ENCODE peak calls at places on chromosome 1, in five cellular contexts. K, I, V, O and Z are unnamed samples.

GRCh38 chr1:201505505-201505893 is 1.4 kb downstream of the CSRP1 start:
- DNase-seq in K (no peak), I (no peak), V (peak; percentile 56), O (peak; percentile 59), Z (peak; percentile 86)

GRCh38 chr1:29515188-29515955 is 279.1 kb downstream of the PTPRU start:
- DNase-seq in K (no peak), I (no peak), V (no peak), O (no peak), Z (no peak)

GRCh38 chr1:91684599-91685196 is 184.0 kb downstream of the CDC7 start:
- DNase-seq in K (no peak), I (no peak), V (peak; percentile 62), O (no peak), Z (no peak)

GRCh38 chr1:234143681-234144080 is 229.6 kb upstream of the COA6 start:
- DNase-seq in K (no peak), I (no peak), V (no peak), O (no peak), Z (no peak)

GRCh38 chr1:167563579-167564246 is 10.2 kb upstream of the CREG1 start:
- DNase-seq in K (no peak), I (no peak), V (no peak), O (no peak), Z (no peak)

GRCh38 chr1:53747841-53748240 is 8.9 kb upstream of the GLIS1 start:
- DNase-seq in K (no peak), I (no peak), V (no peak), O (no peak), Z (no peak)

GRCh38 chr1:54253480-54253879 is 53.5 kb downstream of the MRPL37 start:
- DNase-seq in K (peak; percentile 80), I (no peak), V (peak; percentile 93), O (peak; percentile 90), Z (peak; percentile 89)

GRCh38 chr1:68975534-68975933 is 478.7 kb upstream of the DEPDC1 start:
- DNase-seq in K (no peak), I (no peak), V (no peak), O (no peak), Z (no peak)

GRCh38 chr1:62180649-62181048 is 14.0 kb upstream of the L1TD1 start:
- DNase-seq in K (no peak), I (no peak), V (no peak), O (no peak), Z (no peak)

GRCh38 chr1:151828931-151829330 is 2.7 kb downstream of the RORC start:
- DNase-seq in K (peak; percentile 9), I (peak; percentile 78), V (peak; percentile 23), O (no peak), Z (no peak)

GRCh38 chr1:203035111-203036000 is 9.1 kb downstream of the PPFIA4 start:
- DNase-seq in K (no peak), I (peak; percentile 41), V (no peak), O (no peak), Z (no peak)

GRCh38 chr1:54364613-54365012 is 41.6 kb downstream of the SSBP3 start:
- DNase-seq in K (no peak), I (no peak), V (no peak), O (no peak), Z (no peak)

GRCh38 chr1:8562881-8563865 is 245.3 kb downstream of the SLC45A1 start:
- DNase-seq in K (no peak), I (no peak), V (peak; percentile 53), O (peak; percentile 19), Z (peak; percentile 43)

GRCh38 chr1:1348420-1349255 is 580 bp downstream of the DVL1 start:
- DNase-seq in K (no peak), I (peak; percentile 61), V (peak; percentile 44), O (no peak), Z (peak; percentile 38)

GRCh38 chr1:178702141-178702540 is 22.9 kb upstream of the RALGPS2 start:
- DNase-seq in K (no peak), I (no peak), V (peak; percentile 61), O (no peak), Z (peak; percentile 77)

GRCh38 chr1:93033785-93034184 is 45.3 kb upstream of the MTF2 start:
- DNase-seq in K (no peak), I (no peak), V (no peak), O (no peak), Z (no peak)

GRCh38 chr1:43978551-43979260 is at the start of gene B4GALT2:
- DNase-seq in K (no peak), I (peak; percentile 63), V (peak; percentile 30), O (no peak), Z (peak; percentile 42)

GRCh38 chr1:95325337-95325736 is 91.3 kb downstream of the RWDD3 start:
- DNase-seq in K (no peak), I (no peak), V (no peak), O (no peak), Z (no peak)

GRCh38 chr1:119293777-119294176 is 74.8 kb upstream of the HAO2 start:
- DNase-seq in K (no peak), I (no peak), V (no peak), O (no peak), Z (no peak)

GRCh38 chr1:205043866-205044265 is 854 bp downstream of the CNTN2 start:
- DNase-seq in K (no peak), I (no peak), V (no peak), O (no peak), Z (no peak)

GRCh38 chr1:207316622-207317510 is 4.6 kb upstream of the CD55 start:
- DNase-seq in K (no peak), I (no peak), V (no peak), O (no peak), Z (peak; percentile 38)